ENCODE peak calls at places on chromosomes 2 and 18, in nine cellular contexts. One of them, this sample, is unnamed.

GRCh38 chr2:151410485-151410833 is 757 bp downstream of the RIF1 start:
- DNase-seq in endothelial cell of umbilical vein: no peak
- DNase-seq in prostate gland: peak
- DNase-seq in GM12892: peak
- DNase-seq in stomach: peak
- DNase-seq in upper lobe of left lung: no peak
- DNase-seq in transverse colon: no peak
- DNase-seq in HCT116: no peak
- DNase-seq in GM12891: peak
- DNase-seq in this sample: no peak

GRCh38 chr2:129732630-129733026 is 246.8 kb upstream of the RAB6C start:
- DNase-seq in endothelial cell of umbilical vein: no peak
- DNase-seq in prostate gland: no peak
- DNase-seq in GM12892: no peak
- DNase-seq in stomach: no peak
- DNase-seq in upper lobe of left lung: no peak
- DNase-seq in transverse colon: no peak
- DNase-seq in HCT116: no peak
- DNase-seq in GM12891: no peak
- DNase-seq in this sample: no peak

GRCh38 chr18:67260841-67261240 is 255.7 kb downstream of the DSEL start:
- DNase-seq in endothelial cell of umbilical vein: no peak
- DNase-seq in prostate gland: no peak
- DNase-seq in GM12892: no peak
- DNase-seq in stomach: no peak
- DNase-seq in upper lobe of left lung: no peak
- DNase-seq in transverse colon: no peak
- DNase-seq in HCT116: no peak
- DNase-seq in GM12891: no peak
- DNase-seq in this sample: no peak

GRCh38 chr18:13813271-13813849 is 10.6 kb upstream of the MC5R start:
- DNase-seq in endothelial cell of umbilical vein: peak
- DNase-seq in prostate gland: peak
- DNase-seq in GM12892: peak
- DNase-seq in stomach: peak
- DNase-seq in upper lobe of left lung: no peak
- DNase-seq in transverse colon: peak
- DNase-seq in HCT116: peak
- DNase-seq in GM12891: peak
- DNase-seq in this sample: no peak

GRCh38 chr2:218605438-218605837 is 2.3 kb upstream of the PLCD4 start:
- DNase-seq in endothelial cell of umbilical vein: peak
- DNase-seq in prostate gland: no peak
- DNase-seq in GM12892: no peak
- DNase-seq in stomach: no peak
- DNase-seq in upper lobe of left lung: no peak
- DNase-seq in transverse colon: no peak
- DNase-seq in HCT116: no peak
- DNase-seq in GM12891: no peak
- DNase-seq in this sample: no peak

GRCh38 chr2:168894720-168895119 is 4.5 kb upstream of the SPC25 start:
- DNase-seq in endothelial cell of umbilical vein: no peak
- DNase-seq in prostate gland: no peak
- DNase-seq in GM12892: no peak
- DNase-seq in stomach: no peak
- DNase-seq in upper lobe of left lung: no peak
- DNase-seq in transverse colon: no peak
- DNase-seq in HCT116: no peak
- DNase-seq in GM12891: no peak
- DNase-seq in this sample: no peak

GRCh38 chr2:25257032-25257455 is 84.7 kb downstream of the DNMT3A start:
- DNase-seq in endothelial cell of umbilical vein: peak
- DNase-seq in prostate gland: no peak
- DNase-seq in GM12892: no peak
- DNase-seq in stomach: no peak
- DNase-seq in upper lobe of left lung: no peak
- DNase-seq in transverse colon: no peak
- DNase-seq in HCT116: no peak
- DNase-seq in GM12891: no peak
- DNase-seq in this sample: no peak

GRCh38 chr2:188494906-188495305 is 203.2 kb downstream of the GULP1 start:
- DNase-seq in endothelial cell of umbilical vein: no peak
- DNase-seq in prostate gland: no peak
- DNase-seq in GM12892: no peak
- DNase-seq in stomach: no peak
- DNase-seq in upper lobe of left lung: no peak
- DNase-seq in transverse colon: no peak
- DNase-seq in HCT116: peak
- DNase-seq in GM12891: no peak
- DNase-seq in this sample: no peak

GRCh38 chr2:16250056-16250425 is 309.7 kb downstream of the MYCN start:
- DNase-seq in endothelial cell of umbilical vein: no peak
- DNase-seq in prostate gland: no peak
- DNase-seq in GM12892: no peak
- DNase-seq in stomach: no peak
- DNase-seq in upper lobe of left lung: no peak
- DNase-seq in transverse colon: no peak
- DNase-seq in HCT116: no peak
- DNase-seq in GM12891: no peak
- DNase-seq in this sample: no peak

GRCh38 chr18:2036136-2036535 is 535.2 kb downstream of the METTL4 start:
- DNase-seq in endothelial cell of umbilical vein: no peak
- DNase-seq in prostate gland: no peak
- DNase-seq in GM12892: no peak
- DNase-seq in stomach: no peak
- DNase-seq in upper lobe of left lung: no peak
- DNase-seq in transverse colon: no peak
- DNase-seq in HCT116: no peak
- DNase-seq in GM12891: no peak
- DNase-seq in this sample: no peak

GRCh38 chr2:109630441-109631425 is 16.6 kb downstream of the SOWAHC start:
- DNase-seq in endothelial cell of umbilical vein: no peak
- DNase-seq in prostate gland: no peak
- DNase-seq in GM12892: no peak
- DNase-seq in stomach: no peak
- DNase-seq in upper lobe of left lung: no peak
- DNase-seq in transverse colon: no peak
- DNase-seq in HCT116: no peak
- DNase-seq in GM12891: no peak
- DNase-seq in this sample: no peak

DNA sequence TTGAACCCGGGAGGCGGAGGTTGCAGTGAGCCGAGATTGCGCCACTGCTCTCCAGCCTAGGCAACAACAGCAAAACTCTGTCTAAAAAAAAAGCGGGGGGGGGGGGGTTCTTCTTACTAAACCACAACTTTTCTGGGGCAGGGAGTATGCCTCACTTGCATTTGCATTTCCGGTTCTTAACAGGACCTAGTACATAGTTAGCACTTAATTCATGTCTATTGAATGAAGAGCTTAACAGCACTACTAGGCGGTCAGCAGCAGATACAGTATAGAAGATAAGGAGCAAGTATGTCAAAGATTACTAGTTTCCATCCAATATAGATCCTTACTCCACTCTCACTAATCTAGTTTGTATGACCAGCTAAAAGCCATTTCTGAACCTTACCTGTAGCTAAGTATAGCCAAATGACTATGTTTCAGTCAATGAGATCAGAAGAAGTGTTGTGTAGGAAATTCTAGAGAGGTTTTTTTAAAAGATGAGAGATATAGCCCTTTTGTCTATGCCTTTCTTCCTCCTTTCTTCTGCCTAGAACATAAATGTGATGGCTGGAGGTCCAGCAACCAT is 11.4 kb downstream of the HYCC2 start:
- DNase-seq in endothelial cell of umbilical vein: no peak
- DNase-seq in prostate gland: no peak
- DNase-seq in GM12892: no peak
- DNase-seq in stomach: no peak
- DNase-seq in upper lobe of left lung: no peak
- DNase-seq in transverse colon: no peak
- DNase-seq in HCT116: no peak
- DNase-seq in GM12891: no peak
- DNase-seq in this sample: no peak
- TF ChIP-seq POLR2AphosphoS5 in endothelial cell of umbilical vein: no peak
- TF ChIP-seq POLR2AphosphoS5 in prostate gland: no peak
- TF ChIP-seq POLR2AphosphoS5 in GM12892: no peak
- TF ChIP-seq POLR2AphosphoS5 in stomach: no peak
- TF ChIP-seq POLR2AphosphoS5 in upper lobe of left lung: no peak
- TF ChIP-seq POLR2AphosphoS5 in transverse colon: no peak
- TF ChIP-seq POLR2AphosphoS5 in HCT116: no peak
- TF ChIP-seq POLR2AphosphoS5 in GM12891: no peak
- TF ChIP-seq POLR2AphosphoS5 in this sample: no peak

GRCh38 chr18:8770655-8771054 is 65.3 kb downstream of the MTCL1 start:
- DNase-seq in endothelial cell of umbilical vein: no peak
- DNase-seq in prostate gland: no peak
- DNase-seq in GM12892: no peak
- DNase-seq in stomach: no peak
- DNase-seq in upper lobe of left lung: no peak
- DNase-seq in transverse colon: no peak
- DNase-seq in HCT116: no peak
- DNase-seq in GM12891: no peak
- DNase-seq in this sample: no peak

GRCh38 chr18:8769509-8769908 is 64.2 kb downstream of the MTCL1 start:
- DNase-seq in endothelial cell of umbilical vein: no peak
- DNase-seq in prostate gland: no peak
- DNase-seq in GM12892: no peak
- DNase-seq in stomach: no peak
- DNase-seq in upper lobe of left lung: no peak
- DNase-seq in transverse colon: no peak
- DNase-seq in HCT116: no peak
- DNase-seq in GM12891: no peak
- DNase-seq in this sample: no peak

GRCh38 chr18:8776013-8776515 is 70.7 kb downstream of the MTCL1 start:
- DNase-seq in endothelial cell of umbilical vein: no peak
- DNase-seq in prostate gland: no peak
- DNase-seq in GM12892: no peak
- DNase-seq in stomach: no peak
- DNase-seq in upper lobe of left lung: no peak
- DNase-seq in transverse colon: no peak
- DNase-seq in HCT116: no peak
- DNase-seq in GM12891: no peak
- DNase-seq in this sample: no peak

GRCh38 chr18:8773980-8774379 is 68.6 kb downstream of the MTCL1 start:
- DNase-seq in endothelial cell of umbilical vein: no peak
- DNase-seq in prostate gland: no peak
- DNase-seq in GM12892: no peak
- DNase-seq in stomach: no peak
- DNase-seq in upper lobe of left lung: no peak
- DNase-seq in transverse colon: no peak
- DNase-seq in HCT116: no peak
- DNase-seq in GM12891: no peak
- DNase-seq in this sample: no peak

DNA sequence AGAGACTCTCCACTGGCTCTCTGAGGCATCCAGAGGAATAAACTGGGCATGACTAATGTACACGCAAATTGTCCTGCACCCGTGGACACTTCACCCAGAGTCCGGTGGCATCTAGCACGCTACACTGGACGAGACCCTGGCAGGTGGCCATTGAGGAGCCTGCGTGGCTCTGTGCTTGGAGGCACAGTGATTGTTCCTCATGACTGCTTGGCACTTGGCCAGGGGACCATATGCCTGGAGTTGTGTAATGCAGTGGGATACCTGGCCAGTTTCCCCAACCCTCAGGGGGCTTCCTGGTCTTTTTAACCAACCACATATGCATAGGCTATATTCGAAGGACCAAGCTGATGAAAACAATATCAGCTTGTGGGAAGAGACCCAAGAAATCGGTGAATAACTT is 66.6 kb downstream of the MTCL1 start:
- DNase-seq in endothelial cell of umbilical vein: peak
- DNase-seq in prostate gland: no peak
- DNase-seq in GM12892: no peak
- DNase-seq in stomach: peak
- DNase-seq in upper lobe of left lung: no peak
- DNase-seq in transverse colon: peak
- DNase-seq in HCT116: no peak
- DNase-seq in GM12891: no peak
- DNase-seq in this sample: no peak
- TF ChIP-seq POLR2AphosphoS5 in endothelial cell of umbilical vein: no peak
- TF ChIP-seq POLR2AphosphoS5 in prostate gland: no peak
- TF ChIP-seq POLR2AphosphoS5 in GM12892: no peak
- TF ChIP-seq POLR2AphosphoS5 in stomach: no peak
- TF ChIP-seq POLR2AphosphoS5 in upper lobe of left lung: no peak
- TF ChIP-seq POLR2AphosphoS5 in transverse colon: no peak
- TF ChIP-seq POLR2AphosphoS5 in HCT116: no peak
- TF ChIP-seq POLR2AphosphoS5 in GM12891: no peak
- TF ChIP-seq POLR2AphosphoS5 in this sample: no peak

GRCh38 chr2:64767670-64768425 is 114.1 kb upstream of the SERTAD2 start:
- DNase-seq in endothelial cell of umbilical vein: peak
- DNase-seq in prostate gland: peak
- DNase-seq in GM12892: peak
- DNase-seq in stomach: peak
- DNase-seq in upper lobe of left lung: peak
- DNase-seq in transverse colon: peak
- DNase-seq in HCT116: no peak
- DNase-seq in GM12891: peak
- DNase-seq in this sample: peak
- TF ChIP-seq POLR2AphosphoS5 in endothelial cell of umbilical vein: peak
- TF ChIP-seq POLR2AphosphoS5 in prostate gland: peak
- TF ChIP-seq POLR2AphosphoS5 in GM12892: peak
- TF ChIP-seq POLR2AphosphoS5 in stomach: peak
- TF ChIP-seq POLR2AphosphoS5 in upper lobe of left lung: peak
- TF ChIP-seq POLR2AphosphoS5 in transverse colon: peak
- TF ChIP-seq POLR2AphosphoS5 in HCT116: peak
- TF ChIP-seq POLR2AphosphoS5 in GM12891: peak
- TF ChIP-seq POLR2AphosphoS5 in this sample: peak

GRCh38 chr18:10205136-10205535 is 249.3 kb upstream of the APCDD1 start:
- DNase-seq in endothelial cell of umbilical vein: no peak
- DNase-seq in prostate gland: no peak
- DNase-seq in GM12892: no peak
- DNase-seq in stomach: peak
- DNase-seq in upper lobe of left lung: no peak
- DNase-seq in transverse colon: no peak
- DNase-seq in HCT116: no peak
- DNase-seq in GM12891: no peak
- DNase-seq in this sample: no peak

GRCh38 chr18:10197097-10197496 is 257.3 kb upstream of the APCDD1 start:
- DNase-seq in endothelial cell of umbilical vein: no peak
- DNase-seq in prostate gland: no peak
- DNase-seq in GM12892: no peak
- DNase-seq in stomach: no peak
- DNase-seq in upper lobe of left lung: no peak
- DNase-seq in transverse colon: no peak
- DNase-seq in HCT116: no peak
- DNase-seq in GM12891: no peak
- DNase-seq in this sample: no peak

GRCh38 chr18:10202947-10203346 is 251.5 kb upstream of the APCDD1 start:
- DNase-seq in endothelial cell of umbilical vein: no peak
- DNase-seq in prostate gland: no peak
- DNase-seq in GM12892: no peak
- DNase-seq in stomach: no peak
- DNase-seq in upper lobe of left lung: no peak
- DNase-seq in transverse colon: no peak
- DNase-seq in HCT116: no peak
- DNase-seq in GM12891: no peak
- DNase-seq in this sample: no peak

GRCh38 chr18:10201655-10202054 is 252.8 kb upstream of the APCDD1 start:
- DNase-seq in endothelial cell of umbilical vein: no peak
- DNase-seq in prostate gland: no peak
- DNase-seq in GM12892: no peak
- DNase-seq in stomach: no peak
- DNase-seq in upper lobe of left lung: no peak
- DNase-seq in transverse colon: no peak
- DNase-seq in HCT116: no peak
- DNase-seq in GM12891: no peak
- DNase-seq in this sample: no peak

GRCh38 chr18:10201226-10201625 is 253.2 kb upstream of the APCDD1 start:
- DNase-seq in endothelial cell of umbilical vein: no peak
- DNase-seq in prostate gland: no peak
- DNase-seq in GM12892: no peak
- DNase-seq in stomach: no peak
- DNase-seq in upper lobe of left lung: no peak
- DNase-seq in transverse colon: no peak
- DNase-seq in HCT116: no peak
- DNase-seq in GM12891: no peak
- DNase-seq in this sample: no peak
- TF ChIP-seq POLR2AphosphoS5 in endothelial cell of umbilical vein: no peak
- TF ChIP-seq POLR2AphosphoS5 in prostate gland: no peak
- TF ChIP-seq POLR2AphosphoS5 in GM12892: no peak
- TF ChIP-seq POLR2AphosphoS5 in stomach: no peak
- TF ChIP-seq POLR2AphosphoS5 in upper lobe of left lung: no peak
- TF ChIP-seq POLR2AphosphoS5 in transverse colon: no peak
- TF ChIP-seq POLR2AphosphoS5 in HCT116: no peak
- TF ChIP-seq POLR2AphosphoS5 in GM12891: no peak
- TF ChIP-seq POLR2AphosphoS5 in this sample: no peak

This sample was measured in spleen.